ENCODE peak calls at places on chromosomes 4 and X, in eight cellular contexts. O is T47D; T is Caki2; M is EL; J is stimulated activated CD8-positive, alpha-beta memory T cell treated with anti-CD3 and anti-CD28 coated beads, Interleukin-7, amount 100 ng/mL, for 48 hours; A is WTC11; C is ELF-1; B is immature natural killer cell. V is an unnamed sample.

GRCh38 chrX:134543201-134543797 is 83.3 kb downstream of the HPRT1 start:
- DNase-seq in O (no peak), T (no peak), M (no peak), J (no peak), A (no peak), C (no peak), B (no peak), V (peak)

GRCh38 chrX:47843363-47843762 is 6.7 kb downstream of the ZNF81 start:
- DNase-seq in O (no peak), T (peak), M (peak), J (no peak), A (no peak), C (no peak), B (no peak), V (no peak)

GRCh38 chrX:51802917-51803688 is 59.9 kb downstream of the GSPT2 start:
- DNase-seq in O (no peak), T (peak), M (peak), J (peak), A (peak), C (peak), B (peak), V (peak)

GRCh38 chr4:129355529-129355928 is 259.6 kb downstream of the C4orf33 start:
- DNase-seq in O (no peak), T (no peak), M (peak), J (no peak), A (no peak), C (no peak), B (no peak), V (no peak)

GRCh38 chr4:133969202-133969873 is 232.3 kb downstream of the PABPC4L start:
- DNase-seq in O (no peak), T (no peak), M (peak), J (no peak), A (no peak), C (no peak), B (no peak), V (peak)

GRCh38 chr4:17468638-17469221 is 43.2 kb downstream of the QDPR start:
- DNase-seq in O (no peak), T (peak), M (peak), J (no peak), A (peak), C (peak), B (no peak), V (no peak)

GRCh38 chrX:2689773-2690666 is 1.1 kb upstream of the CD99 start:
- DNase-seq in O (no peak), T (no peak), M (no peak), J (no peak), A (peak), C (no peak), B (no peak), V (no peak)

GRCh38 chr4:24070117-24070516 is 180.3 kb upstream of the PPARGC1A start:
- DNase-seq in O (no peak), T (peak), M (peak), J (no peak), A (no peak), C (no peak), B (no peak), V (no peak)

V was measured in NCI-H69.